ENCODE peak calls at places on chromosomes 2 and 18, in four cellular contexts. T is stimulated activated CD4-positive, alpha-beta T cell treated with anti-CD3 and anti-CD28 coated beads, Interleukin-1b, Interleukin-23, amount 100 ng/mL, for 4 hours; Q is mammary epithelial cell; C is activated gamma-delta T cell treated with anti-CD3 and anti-CD28 coated beads, Interleukin-2, amount 50 U/mL, for 16 hours. J is an unnamed sample.

GRCh38 chr2:33555681-33556080 is 43.4 kb downstream of the FAM98A start:
- DNase-seq in T (no peak), Q (no peak), C (no peak), J (no peak)

GRCh38 chr2:26616864-26617135 is 24.4 kb downstream of the CIB4 start:
- DNase-seq in C (no peak), T (no peak), Q (no peak), J (no peak)

GRCh38 chr18:69956037-69956436 is 8.4 kb upstream of the CD226 start:
- DNase-seq in T (no peak), C (no peak), Q (no peak), J (no peak)

GRCh38 chr2:86704482-86704971 is 15.6 kb upstream of the RMND5A start:
- DNase-seq in Q (peak), C (no peak), T (no peak), J (no peak)

GRCh38 chr18:73923866-73924265 is 223.8 kb downstream of the FBXO15 start:
- DNase-seq in Q (no peak), C (no peak), T (no peak), J (no peak)

GRCh38 chr2:10839813-10840212 is 27.2 kb upstream of the PDIA6 start:
- DNase-seq in C (no peak), Q (no peak), T (no peak), J (no peak)

GRCh38 chr18:60122339-60122738 is 222.5 kb downstream of the PMAIP1 start:
- DNase-seq in C (no peak), Q (no peak), T (no peak), J (no peak)

GRCh38 chr2:156079845-156080244 is 252.7 kb downstream of the NR4A2 start:
- DNase-seq in Q (no peak), C (no peak), T (no peak), J (no peak)

GRCh38 chr2:74464406-74464805 is 776 bp downstream of the MOGS start:
- DNase-seq in C (no peak), Q (no peak), T (no peak), J (no peak)

GRCh38 chr2:61658841-61659780 is 121.0 kb upstream of the XPO1 start:
- DNase-seq in C (no peak), T (no peak), Q (peak), J (no peak)

J was measured in NCI-H1930.